ENCODE peak calls at places on chromosomes 7 and 10, in four cellular contexts. E, W, Z and P are unnamed samples.

GRCh38 chr7:103947026-103947655 is 42.3 kb downstream of the RELN start:
- DNase-seq in E (no peak), W (no peak), Z (no peak), P (no peak)

GRCh38 chr10:111360260-111360925 is 283.6 kb downstream of the ADRA2A start:
- DNase-seq in E (peak), W (peak), Z (no peak), P (peak)

GRCh38 chr10:33460461-33461294 is 126.2 kb upstream of the NRP1 start:
- DNase-seq in E (no peak), W (peak), Z (peak), P (no peak)

GRCh38 chr10:69259547-69260243 is 18.6 kb upstream of the HK1 start:
- DNase-seq in E (no peak), W (no peak), Z (no peak), P (no peak)

GRCh38 chr7:28106316-28106957 is 74.2 kb downstream of the JAZF1 start:
- DNase-seq in E (no peak), W (no peak), Z (no peak), P (no peak)

GRCh38 chr10:92290076-92290836 is 622 bp downstream of the CPEB3 start:
- DNase-seq in E (peak), W (peak), Z (no peak), P (peak)

GRCh38 chr7:1081931-1082401 is 5.9 kb upstream of the GPER1 start:
- DNase-seq in E (no peak), W (no peak), Z (no peak), P (no peak)

GRCh38 chr7:134450296-134451000 is 8.5 kb downstream of the AKR1B1 start:
- DNase-seq in E (no peak), W (no peak), Z (no peak), P (no peak)

GRCh38 chr10:88138319-88138848 is 275.0 kb downstream of the PTEN start:
- DNase-seq in E (no peak), W (no peak), Z (no peak), P (no peak)

GRCh38 chr7:35624299-35625186 is 70.4 kb downstream of the HERPUD2 start:
- DNase-seq in E (peak), W (peak), Z (peak), P (peak)

GRCh38 chr10:117135480-117136140 is 2.5 kb downstream of the VAX1 start:
- DNase-seq in E (no peak), W (no peak), Z (no peak), P (no peak)

GRCh38 chr7:30927559-30927958 is 15.9 kb downstream of the AQP1 start:
- DNase-seq in E (no peak), W (no peak), Z (no peak), P (no peak)

GRCh38 chr7:139603282-139603681 is 79.8 kb downstream of the CLEC2L start:
- DNase-seq in E (no peak), W (no peak), Z (no peak), P (no peak)

GRCh38 chr7:139603896-139604295 is 80.4 kb downstream of the CLEC2L start:
- DNase-seq in E (no peak), W (no peak), Z (peak), P (no peak)

GRCh38 chr7:139600306-139600705 is 76.8 kb downstream of the CLEC2L start:
- DNase-seq in E (no peak), W (no peak), Z (no peak), P (no peak)

GRCh38 chr7:139601176-139601575 is 77.7 kb downstream of the CLEC2L start:
- DNase-seq in E (no peak), W (no peak), Z (no peak), P (no peak)

DNA sequence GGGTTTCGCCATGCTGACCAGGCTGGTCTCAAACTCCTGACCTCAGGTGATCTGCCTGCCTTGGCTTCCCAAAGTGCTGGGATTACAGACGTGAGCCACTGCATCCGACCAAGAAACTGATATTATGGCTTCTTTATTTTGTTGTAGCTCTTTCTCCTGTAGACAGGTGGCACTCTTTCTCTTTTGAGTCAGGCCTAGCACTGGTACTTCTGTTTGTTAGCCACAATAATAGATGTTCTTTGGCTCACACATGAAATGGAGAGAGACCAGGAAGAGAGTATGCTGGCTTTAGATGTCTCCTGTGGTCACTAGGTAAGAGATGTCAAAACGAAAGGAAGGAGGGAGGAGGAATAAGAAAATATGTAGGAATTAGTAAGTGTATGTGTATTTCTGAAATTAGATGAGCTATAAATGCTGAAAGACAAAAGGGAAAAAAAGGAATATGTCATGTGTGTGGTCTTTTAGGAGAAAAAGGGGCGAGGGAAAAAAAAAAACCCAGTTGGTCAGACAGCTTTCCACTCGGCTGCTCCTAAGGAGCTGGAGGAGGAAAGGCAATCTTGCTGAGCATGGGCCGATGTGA is 78.7 kb downstream of the CLEC2L start:
- DNase-seq in E (peak), W (peak), Z (no peak), P (no peak)
- TF ChIP-seq CTCF in E (peak), W (peak), Z (peak), P (peak)

DNA sequence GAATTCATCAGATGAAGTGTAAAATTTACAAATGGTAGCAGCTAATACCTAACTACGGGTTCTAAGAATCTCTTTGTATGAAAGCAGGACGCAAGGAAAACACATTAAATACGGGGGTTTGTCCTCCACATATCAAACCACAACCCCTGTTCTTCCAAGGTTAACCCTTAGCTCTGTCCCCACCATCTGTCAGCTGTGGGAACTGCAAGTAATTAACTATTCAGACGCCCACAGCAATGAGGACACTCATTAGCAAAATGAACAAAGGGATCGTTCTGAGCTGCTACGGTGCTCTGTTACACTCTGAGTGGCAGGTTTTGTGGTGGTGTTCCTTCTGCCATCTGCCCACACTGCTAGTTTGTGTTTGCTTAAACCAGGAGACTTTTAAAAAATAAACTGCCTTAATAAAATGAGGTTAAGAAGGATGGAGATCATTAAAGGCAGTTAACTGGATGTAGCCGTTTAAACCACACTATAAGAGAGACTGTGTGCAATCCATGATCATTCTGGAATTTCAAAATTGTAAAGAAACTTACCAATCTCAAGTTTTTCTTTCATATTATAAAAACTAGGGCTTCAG is 51.4 kb downstream of the C10orf67 start:
- DNase-seq in E (peak), W (peak), Z (no peak), P (peak)
- TF ChIP-seq CTCF in E (peak), W (peak), Z (peak), P (peak)

GRCh38 chr7:29840701-29841100 is 34.4 kb downstream of the WIPF3 start:
- DNase-seq in E (no peak), W (no peak), Z (no peak), P (no peak)
- TF ChIP-seq CTCF in E (no peak), W (no peak), Z (no peak), P (no peak)

GRCh38 chr7:142654398-142654797 is 94.9 kb upstream of the PRSS1 start:
- DNase-seq in E (no peak), W (no peak), Z (no peak), P (peak)
- TF ChIP-seq CTCF in E (no peak), W (no peak), Z (no peak), P (no peak)

GRCh38 chr7:141220263-141220662 is 146.4 kb downstream of the TMEM178B start:
- DNase-seq in E (peak), W (no peak), Z (no peak), P (peak)
- TF ChIP-seq CTCF in E (peak), W (no peak), Z (peak), P (no peak)

GRCh38 chr7:55130079-55130476 is 111.3 kb downstream of the EGFR start:
- DNase-seq in E (no peak), W (peak), Z (no peak), P (no peak)
- TF ChIP-seq CTCF in E (no peak), W (peak), Z (no peak), P (no peak)

GRCh38 chr7:157021893-157022680 is 11.6 kb upstream of the MNX1 start:
- DNase-seq in E (no peak), W (no peak), Z (no peak), P (no peak)
- TF ChIP-seq CTCF in E (no peak), W (no peak), Z (no peak), P (no peak)